ENCODE peak calls at places on chromosome 9, in eight cellular contexts. Q is thyroid gland, I is stomach, O is spleen, S is A549, K is vagina, G is heart left ventricle, P is tibial nerve. C is an unnamed sample.
A peak's percentile ranks its signal among the peaks of the same experiment; 100 is the strongest.

GRCh38 chr9:77907581-77907980 is 124.0 kb downstream of the GNAQ start:
- DNase-seq in I (no peak), S (no peak), P (no peak), Q (no peak), O (no peak), K (no peak), G (no peak), C (no peak)

GRCh38 chr9:129442791-129443511 is 177.9 kb downstream of the C9orf50 start:
- DNase-seq in S (no peak), K (no peak), O (no peak), P (no peak), I (no peak), G (no peak), Q (peak; percentile 71), C (peak; percentile 34)

GRCh38 chr9:37921546-37922300 is 17.8 kb upstream of the SLC25A51 start:
- DNase-seq in I (no peak), Q (no peak), S (no peak), K (no peak), G (no peak), O (peak; percentile 53), P (no peak), C (no peak)

GRCh38 chr9:81266674-81267073 is 422.7 kb downstream of the TLE1 start:
- DNase-seq in G (no peak), Q (no peak), O (no peak), I (no peak), K (no peak), S (no peak), P (no peak), C (no peak)

GRCh38 chr9:9574080-9574479 is 1038.7 kb downstream of the PTPRD start:
- DNase-seq in S (no peak), Q (no peak), I (no peak), O (no peak), P (no peak), K (no peak), G (no peak), C (no peak)

GRCh38 chr9:78745331-78745730 is 448.4 kb downstream of the PSAT1 start:
- DNase-seq in P (no peak), K (no peak), Q (no peak), S (no peak), G (no peak), I (no peak), O (no peak), C (no peak)

GRCh38 chr9:89677696-89678393 is 73.0 kb downstream of the GADD45G start:
- DNase-seq in G (no peak), P (no peak), Q (no peak), I (peak; percentile 55), O (no peak), K (no peak), S (no peak), C (no peak)

GRCh38 chr9:4382722-4383317 is 83.0 kb upstream of the GLIS3 start:
- DNase-seq in P (no peak), K (no peak), S (peak; percentile 28), Q (no peak), G (no peak), I (no peak), O (no peak), C (no peak)

GRCh38 chr9:94480205-94480604 is 74.7 kb upstream of the PCAT7 start:
- DNase-seq in Q (no peak), O (no peak), I (no peak), S (no peak), P (no peak), G (no peak), K (no peak), C (no peak)

GRCh38 chr9:121281614-121282291 is 13.8 kb downstream of the GSN start:
- DNase-seq in K (no peak), I (peak; percentile 93), O (peak; percentile 86), Q (peak; percentile 98), G (peak; percentile 89), S (peak; percentile 78), P (no peak), C (peak; percentile 98)

GRCh38 chr9:114225534-114226288 is 70.4 kb downstream of the COL27A1 start:
- DNase-seq in K (no peak), I (no peak), Q (no peak), P (no peak), O (no peak), S (no peak), G (no peak), C (no peak)

GRCh38 chr9:31799953-31800609 is 584.4 kb upstream of the ACO1 start:
- DNase-seq in O (no peak), S (peak; percentile 19), G (no peak), P (no peak), K (no peak), I (no peak), Q (no peak), C (no peak)

DNA sequence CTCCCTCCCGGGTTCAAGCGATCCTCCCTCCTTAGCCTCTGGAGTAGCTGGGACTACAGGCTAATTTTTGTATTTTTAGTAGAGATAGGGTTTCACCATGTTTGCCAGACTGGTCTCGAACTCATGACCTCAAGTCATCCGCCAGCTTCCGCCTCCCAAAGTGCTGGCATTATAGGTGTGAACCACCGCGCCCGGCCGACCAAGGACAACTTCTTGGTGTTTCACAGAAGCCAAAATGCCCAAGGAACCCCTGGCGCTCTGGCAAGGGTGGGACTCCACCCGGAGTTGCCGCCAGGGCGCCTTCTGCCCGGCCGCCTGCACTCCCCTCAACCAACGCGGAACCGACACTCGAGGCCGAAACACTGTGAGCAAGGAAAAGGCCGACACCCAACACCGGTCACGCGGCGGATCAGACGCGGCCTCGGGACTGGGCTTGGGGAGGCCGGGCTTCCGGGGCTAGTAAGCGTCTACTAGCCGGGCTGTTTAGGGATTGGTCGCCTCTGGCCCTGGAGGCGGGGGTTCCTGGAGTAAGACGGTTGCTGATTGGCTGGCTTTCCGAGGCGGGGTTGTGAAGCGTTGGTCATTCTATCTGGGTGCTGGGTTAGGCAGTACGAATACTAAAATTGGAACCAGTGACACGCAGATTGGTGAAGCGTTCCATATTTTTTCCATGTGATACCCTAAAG is 7.7 kb upstream of the CFAP157 start:
- DNase-seq in K (no peak), I (peak; percentile 96), P (peak; percentile 96), O (peak; percentile 96), Q (peak; percentile 98), G (peak; percentile 97), S (peak; percentile 98), C (peak; percentile 97)
- TF ChIP-seq POLR2A in K (peak; percentile 57), I (no peak), P (peak; percentile 76), O (no peak), Q (no peak), G (peak; percentile 67), S (peak; percentile 66), C (peak; percentile 51)

GRCh38 chr9:69549310-69550202 is 122.6 kb downstream of the APBA1 start:
- DNase-seq in G (no peak), I (no peak), P (no peak), Q (peak; percentile 38), K (no peak), S (peak; percentile 49), O (no peak), C (no peak)

GRCh38 chr9:69542048-69542447 is 130.1 kb downstream of the APBA1 start:
- DNase-seq in P (no peak), G (no peak), Q (no peak), K (no peak), O (no peak), S (no peak), I (no peak), C (no peak)

GRCh38 chr9:69548676-69549075 is 123.5 kb downstream of the APBA1 start:
- DNase-seq in Q (no peak), I (no peak), S (no peak), K (no peak), G (no peak), O (no peak), P (no peak), C (no peak)

GRCh38 chr9:69542942-69543704 is 129.0 kb downstream of the APBA1 start:
- DNase-seq in I (no peak), G (peak; percentile 29), P (no peak), K (no peak), S (no peak), O (no peak), Q (peak; percentile 63), C (no peak)

DNA sequence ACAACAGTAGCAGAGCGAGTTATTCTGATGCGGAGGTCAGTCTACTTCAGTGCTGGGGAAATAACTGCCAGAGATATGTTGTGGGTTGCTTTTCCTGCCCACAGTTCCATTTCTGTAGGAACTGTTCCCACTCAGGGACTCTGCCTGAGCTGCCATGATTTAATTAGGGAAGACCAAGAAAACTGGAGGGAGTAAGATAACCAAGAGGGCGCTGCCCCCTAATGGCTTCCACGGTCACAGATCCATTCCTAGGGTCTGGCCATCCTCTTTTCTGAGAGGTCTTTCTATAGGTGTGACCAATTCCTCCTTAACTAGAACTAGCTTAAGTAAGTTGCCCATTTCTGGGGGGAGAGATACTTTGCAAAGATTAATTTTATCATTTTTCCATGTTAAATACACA is 125.9 kb downstream of the APBA1 start:
- DNase-seq in Q (peak; percentile 64), I (no peak), O (no peak), K (no peak), S (peak; percentile 4), P (no peak), G (no peak), C (no peak)
- H3K4me1 ChIP-seq in Q (peaks cover 20% of the 10 kb centered on the region), I (no peaks in the 10 kb centered on the region), O (no peaks in the 10 kb centered on the region), K (peaks cover 7% of the 10 kb centered on the region), S (no peaks in the 10 kb centered on the region), P (no peaks in the 10 kb centered on the region), G (peaks cover 16% of the 10 kb centered on the region), C (no peaks in the 10 kb centered on the region)

DNA sequence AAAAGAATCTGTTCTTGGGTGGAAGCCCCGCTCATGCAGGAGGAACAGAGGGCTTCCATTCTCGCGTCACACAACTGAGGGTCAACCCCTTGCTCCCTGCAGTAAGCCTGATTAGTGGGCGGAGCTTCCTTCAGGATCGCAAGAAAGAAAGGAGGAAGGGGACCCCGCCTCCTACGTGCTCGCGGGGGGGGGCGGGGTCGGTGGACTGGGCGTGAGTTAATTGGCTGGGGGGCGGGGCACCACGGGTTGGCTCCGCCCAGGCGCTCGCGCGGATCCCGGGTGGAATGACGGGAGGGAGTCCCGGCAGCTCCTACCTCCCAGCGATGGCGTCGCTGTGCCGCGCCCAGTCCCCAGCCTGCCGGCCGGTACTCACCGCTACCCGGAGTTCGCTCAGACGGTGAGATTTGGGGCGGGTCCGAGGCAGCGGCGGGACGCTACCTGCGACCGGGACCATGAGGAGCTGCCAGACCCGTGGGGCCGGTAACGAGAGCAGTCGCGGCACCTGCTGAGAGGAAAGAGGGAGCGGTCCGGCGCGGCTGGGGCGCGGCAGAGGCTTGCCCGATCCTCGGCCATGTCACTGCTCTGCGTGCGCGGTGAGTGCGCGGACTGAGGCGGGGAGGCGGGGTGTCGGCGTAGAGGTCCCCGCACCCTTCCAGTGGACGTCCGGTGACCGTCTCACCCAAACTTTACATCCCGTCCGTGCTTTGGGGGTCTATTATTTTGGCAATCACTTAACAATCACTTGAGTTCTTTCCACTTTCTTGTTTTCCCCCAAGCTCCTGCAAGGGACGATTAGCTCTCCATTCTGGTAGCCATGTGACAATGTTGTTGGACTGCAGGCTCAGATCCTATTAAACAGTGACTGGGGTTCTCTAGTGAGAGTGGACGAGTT is at the start of gene UNC13B:
- DNase-seq in S (peak; percentile 94), O (peak; percentile 94), I (peak; percentile 97), K (peak; percentile 98), P (peak; percentile 93), G (peak; percentile 96), Q (peak; percentile 96), C (peak; percentile 95)
- TF ChIP-seq POLR2A in S (peak; percentile 80), O (no peak), I (no peak), K (peak; percentile 21), P (peak; percentile 88), G (peak; percentile 78), Q (peak; percentile 65), C (no peak)

DNA sequence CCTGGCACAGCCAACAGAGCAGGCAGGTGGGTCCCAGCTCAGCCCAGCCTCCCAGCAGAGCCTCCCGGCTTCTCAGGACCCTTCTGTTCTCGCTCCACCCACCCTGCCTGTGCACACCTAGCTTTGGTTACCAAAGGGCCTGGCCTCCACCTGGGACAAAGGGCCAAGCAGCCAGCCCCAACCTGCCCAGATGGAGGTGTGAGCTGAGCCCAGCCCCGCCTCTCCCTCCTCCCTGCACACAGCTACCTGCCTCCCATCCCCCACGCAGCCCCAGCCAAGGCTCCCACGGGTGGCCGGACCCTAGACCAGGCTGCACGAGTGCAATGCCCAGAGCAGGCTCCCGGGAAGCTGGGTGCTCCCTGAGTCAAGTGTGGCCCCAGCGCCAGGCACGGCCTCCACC is 5.6 kb downstream of the TPRN start:
- DNase-seq in I (peak; percentile 92), S (no peak), G (no peak), K (no peak), Q (no peak), P (no peak), O (no peak), C (no peak)
- H3K4me1 ChIP-seq in I (peaks cover 92% of the 10 kb centered on the region), S (peaks cover 44% of the 10 kb centered on the region), G (peaks cover 71% of the 10 kb centered on the region), K (peaks cover 71% of the 10 kb centered on the region), Q (peaks cover 35% of the 10 kb centered on the region), P (peaks cover 18% of the 10 kb centered on the region), O (peaks cover 32% of the 10 kb centered on the region), C (peaks cover 43% of the 10 kb centered on the region)

C was measured in breast epithelium.